ENCODE peak calls at places on chromosomes 2 and 18, in ten cellular contexts. S, X, T, U, Y, W, G, Z, Q and K are unnamed samples.

GRCh38 chr2:226915846-226916360 is 80.0 kb downstream of the RHBDD1 start:
- DNase-seq in U (no peak), G (no peak), X (no peak), Q (no peak), W (no peak), S (no peak), Z (no peak), T (no peak), Y (no peak), K (no peak)

GRCh38 chr2:141468746-141469145 is 662.1 kb downstream of the LRP1B start:
- DNase-seq in G (no peak), Z (no peak), U (no peak), X (no peak), Y (no peak), W (no peak), S (no peak), T (no peak), Q (no peak), K (no peak)

GRCh38 chr2:48398285-48399135 is 131.4 kb upstream of the STON1 start:
- DNase-seq in Y (peak; percentile 43), X (no peak), Q (no peak), Z (no peak), U (no peak), G (no peak), T (peak; percentile 95), W (no peak), S (no peak), K (no peak)

GRCh38 chr2:16630463-16630862 is 35.2 kb downstream of the CYRIA start:
- DNase-seq in Z (no peak), U (no peak), Q (no peak), Y (no peak), S (no peak), W (no peak), T (no peak), X (no peak), G (no peak), K (no peak)

GRCh38 chr18:44048846-44049245 is 631.8 kb upstream of the SETBP1 start:
- DNase-seq in T (no peak), S (no peak), G (no peak), U (no peak), X (no peak), Y (no peak), Z (no peak), W (no peak), Q (no peak), K (no peak)

GRCh38 chr2:54613794-54614257 is 109.6 kb upstream of the EML6 start:
- DNase-seq in Z (no peak), S (no peak), Q (peak; percentile 94), T (no peak), Y (peak; percentile 83), W (no peak), X (no peak), G (no peak), U (no peak), K (no peak)

GRCh38 chr2:78293768-78294167 is 731.7 kb upstream of the REG3G start:
- DNase-seq in U (no peak), Q (no peak), Y (no peak), T (no peak), W (no peak), X (no peak), S (no peak), G (no peak), Z (no peak), K (no peak)

GRCh38 chr2:135709992-135710391 is 31.7 kb upstream of the UBXN4 start:
- DNase-seq in G (no peak), Q (peak; percentile 60), Y (peak; percentile 31), X (peak; percentile 54), Z (peak; percentile 51), W (peak; percentile 53), U (no peak), T (peak; percentile 27), S (peak; percentile 54), K (peak; percentile 72)

GRCh38 chr2:10532631-10533101 is 84.5 kb upstream of the ODC1 start:
- DNase-seq in X (no peak), U (no peak), T (no peak), Y (no peak), Z (no peak), Q (no peak), G (no peak), W (no peak), S (no peak), K (no peak)

GRCh38 chr18:13672657-13673056 is 53.7 kb downstream of the FAM210A start:
- DNase-seq in S (no peak), U (no peak), X (no peak), T (no peak), W (no peak), Q (no peak), Z (no peak), G (no peak), Y (no peak), K (no peak)

GRCh38 chr2:219465659-219466561 is 31.3 kb downstream of the SPEG start:
- DNase-seq in Y (no peak), X (no peak), W (no peak), T (no peak), G (no peak), Z (no peak), U (no peak), Q (no peak), S (no peak), K (no peak)